ENCODE peak calls at places on chromosomes 12 and 14, in seven cellular contexts. E is colonic mucosa; P is adipocyte; D is tibial artery; S is CD8-positive, alpha-beta T cell; O is stomach; U is GM23248. F is an unnamed sample.

GRCh38 chr12:16076553-16076952 is 165.4 kb downstream of the DERA start:
- DNase-seq in E (peak; percentile 23), P (peak; percentile 2), D (no peak), S (no peak), O (no peak), U (peak; percentile 41), F (no peak)

GRCh38 chr12:50772877-50773276 is 9.0 kb downstream of the ATF1 start:
- DNase-seq in E (no peak), P (no peak), D (no peak), S (no peak), O (no peak), U (no peak), F (no peak)

GRCh38 chr12:2233034-2233433 is 180.2 kb downstream of the CACNA1C start:
- DNase-seq in E (no peak), P (peak; percentile 41), D (no peak), S (no peak), O (no peak), U (peak; percentile 80), F (no peak)

GRCh38 chr14:92487513-92488133 is 26.0 kb upstream of the RIN3 start:
- DNase-seq in E (peak; percentile 14), P (no peak), D (no peak), S (no peak), O (no peak), U (no peak), F (no peak)

GRCh38 chr14:69152181-69152943 is 557 bp downstream of the DCAF5 start:
- DNase-seq in E (no peak), P (peak; percentile 72), D (peak; percentile 65), S (peak; percentile 28), O (no peak), U (peak; percentile 62), F (no peak)

GRCh38 chr14:66395300-66395699 is 90.9 kb upstream of the CCDC196 start:
- DNase-seq in E (no peak), P (no peak), D (no peak), S (no peak), O (no peak), U (no peak), F (no peak)

GRCh38 chr12:99611117-99611516 is 36.4 kb upstream of the GARIN6 start:
- DNase-seq in E (no peak), P (peak; percentile 57), D (no peak), S (no peak), O (no peak), U (peak; percentile 36), F (no peak)

GRCh38 chr14:82388488-82388887 is 854.8 kb upstream of the SEL1L start:
- DNase-seq in E (no peak), P (no peak), D (no peak), S (no peak), O (no peak), U (no peak), F (no peak)

GRCh38 chr12:90003688-90004087 is 295.1 kb upstream of the ATP2B1 start:
- DNase-seq in E (no peak), P (no peak), D (no peak), S (no peak), O (no peak), U (no peak), F (no peak)

GRCh38 chr14:80926706-80927384 is 14.7 kb downstream of the CEP128 start:
- DNase-seq in E (no peak), P (peak; percentile 5), D (no peak), S (no peak), O (no peak), U (peak; percentile 86), F (no peak)

GRCh38 chr14:75968461-75968860 is 13.3 kb downstream of the TGFB3 start:
- DNase-seq in E (no peak), P (peak; percentile 25), D (peak; percentile 69), S (no peak), O (no peak), U (peak; percentile 75), F (no peak)

GRCh38 chr12:103093499-103094106 is 136.1 kb downstream of the ASCL1 start:
- DNase-seq in E (peak; percentile 60), P (no peak), D (no peak), S (no peak), O (peak; percentile 27), U (no peak), F (no peak)

GRCh38 chr12:57456145-57456700 is 1.1 kb downstream of the INHBE start:
- DNase-seq in E (peak; percentile 52), P (peak; percentile 48), D (no peak), S (no peak), O (no peak), U (peak; percentile 55), F (no peak)

GRCh38 chr12:47768323-47768811 is 4.7 kb upstream of the SLC48A1 start:
- DNase-seq in E (no peak), P (no peak), D (no peak), S (no peak), O (no peak), U (peak; percentile 28), F (no peak)

GRCh38 chr12:101695698-101696097 is 1.7 kb upstream of the CHPT1 start:
- DNase-seq in E (no peak), P (no peak), D (no peak), S (no peak), O (no peak), U (peak; percentile 50), F (no peak)

GRCh38 chr12:101698782-101699347 is 1.4 kb downstream of the CHPT1 start:
- DNase-seq in E (no peak), P (peak; percentile 38), D (no peak), S (no peak), O (no peak), U (peak; percentile 39), F (no peak)

GRCh38 chr12:101697930-101698781 is 716 bp downstream of the CHPT1 start:
- DNase-seq in E (peak; percentile 68), P (peak; percentile 67), D (peak; percentile 76), S (no peak), O (peak; percentile 64), U (peak; percentile 61), F (no peak)

GRCh38 chr12:101696477-101697196 is 803 bp upstream of the CHPT1 start:
- DNase-seq in E (peak; percentile 72), P (peak; percentile 6), D (peak; percentile 72), S (no peak), O (peak; percentile 32), U (peak; percentile 46), F (no peak)

DNA sequence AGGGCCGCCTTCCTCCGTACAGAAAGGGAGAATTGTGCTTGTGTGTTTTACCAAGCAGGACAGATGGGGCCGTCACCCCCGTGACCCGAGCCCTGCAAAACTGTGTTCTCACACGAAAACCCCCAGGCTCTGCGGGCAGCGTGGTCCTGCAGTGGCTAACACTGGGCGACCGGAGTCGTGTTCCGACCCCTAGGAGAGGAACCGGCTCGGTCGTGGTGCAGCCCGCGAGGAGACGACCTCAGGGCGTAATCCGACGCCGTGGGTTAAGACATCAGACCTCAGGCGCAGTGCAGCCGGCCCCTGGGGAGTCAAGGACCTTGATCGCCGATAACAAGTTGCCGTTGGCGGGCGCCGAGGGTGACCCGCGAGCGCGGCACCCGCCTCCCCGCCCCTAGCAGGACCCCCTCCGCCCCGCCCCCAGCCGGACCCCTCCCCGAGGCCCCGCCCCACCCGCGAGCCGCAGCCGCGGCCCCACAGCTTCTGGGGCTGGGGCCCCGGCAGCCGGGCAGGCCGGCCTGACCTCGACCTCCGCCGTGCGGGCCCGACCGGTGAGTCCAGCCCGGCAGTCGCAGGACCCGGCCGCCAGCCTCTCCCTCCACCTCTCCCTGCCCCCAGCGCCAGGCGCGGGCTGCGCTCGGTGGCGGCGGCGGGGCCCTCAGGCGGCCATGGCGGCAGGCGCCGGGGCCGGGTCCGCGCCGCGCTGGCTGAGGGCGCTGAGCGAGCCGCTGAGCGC is at the start of gene CHPT1:
- DNase-seq in E (peak; percentile 82), P (peak; percentile 74), D (peak; percentile 80), S (peak; percentile 45), O (peak; percentile 82), U (peak; percentile 76), F (no peak)
- H3K4me1 ChIP-seq in E (peaks cover 10% of the 10 kb centered on the region), P (peaks cover 31% of the 10 kb centered on the region), D (peaks cover 12% of the 10 kb centered on the region), S (peaks cover 18% of the 10 kb centered on the region), O (peaks cover 58% of the 10 kb centered on the region), U (peaks cover 7% of the 10 kb centered on the region), F (peaks cover 18% of the 10 kb centered on the region)

DNA sequence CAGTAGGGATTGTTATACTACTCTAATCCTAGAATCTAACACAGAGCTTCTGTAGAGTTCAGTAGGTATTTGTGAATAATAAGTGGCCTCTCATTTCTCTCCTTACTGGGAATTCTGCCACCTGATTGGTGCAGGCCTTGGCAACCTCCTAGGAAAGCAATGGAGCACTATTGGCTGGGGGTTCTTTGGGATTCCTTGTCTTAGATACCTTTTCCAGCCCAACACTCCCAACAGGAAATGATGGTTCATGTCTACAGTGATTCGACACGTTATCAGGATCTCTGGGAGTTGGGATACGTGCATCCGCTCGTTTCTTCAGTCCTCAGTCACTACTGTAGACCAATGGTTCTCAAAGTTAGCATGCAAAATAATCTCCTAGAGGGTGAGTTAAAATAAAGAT is 67.4 kb downstream of the ELK3 start:
- DNase-seq in E (no peak), P (no peak), D (no peak), S (no peak), O (no peak), U (no peak), F (no peak)
- H3K4me1 ChIP-seq in E (no peaks in the 10 kb centered on the region), P (peaks cover 33% of the 10 kb centered on the region), D (peaks cover 6% of the 10 kb centered on the region), S (peaks cover 9% of the 10 kb centered on the region), O (peaks cover 59% of the 10 kb centered on the region), U (peaks cover 19% of the 10 kb centered on the region), F (no peaks in the 10 kb centered on the region)

GRCh38 chr14:104974146-104974541 is 4.0 kb downstream of the AHNAK2 start:
- DNase-seq in E (no peak), P (no peak), D (no peak), S (no peak), O (no peak), U (no peak), F (no peak)
- H3K4me1 ChIP-seq in E (peaks cover 40% of the 10 kb centered on the region), P (peaks cover 50% of the 10 kb centered on the region), D (peaks cover 88% of the 10 kb centered on the region), S (peaks cover 8% of the 10 kb centered on the region), O (peaks cover 99% of the 10 kb centered on the region), U (peaks cover 38% of the 10 kb centered on the region), F (peaks cover 33% of the 10 kb centered on the region)

DNA sequence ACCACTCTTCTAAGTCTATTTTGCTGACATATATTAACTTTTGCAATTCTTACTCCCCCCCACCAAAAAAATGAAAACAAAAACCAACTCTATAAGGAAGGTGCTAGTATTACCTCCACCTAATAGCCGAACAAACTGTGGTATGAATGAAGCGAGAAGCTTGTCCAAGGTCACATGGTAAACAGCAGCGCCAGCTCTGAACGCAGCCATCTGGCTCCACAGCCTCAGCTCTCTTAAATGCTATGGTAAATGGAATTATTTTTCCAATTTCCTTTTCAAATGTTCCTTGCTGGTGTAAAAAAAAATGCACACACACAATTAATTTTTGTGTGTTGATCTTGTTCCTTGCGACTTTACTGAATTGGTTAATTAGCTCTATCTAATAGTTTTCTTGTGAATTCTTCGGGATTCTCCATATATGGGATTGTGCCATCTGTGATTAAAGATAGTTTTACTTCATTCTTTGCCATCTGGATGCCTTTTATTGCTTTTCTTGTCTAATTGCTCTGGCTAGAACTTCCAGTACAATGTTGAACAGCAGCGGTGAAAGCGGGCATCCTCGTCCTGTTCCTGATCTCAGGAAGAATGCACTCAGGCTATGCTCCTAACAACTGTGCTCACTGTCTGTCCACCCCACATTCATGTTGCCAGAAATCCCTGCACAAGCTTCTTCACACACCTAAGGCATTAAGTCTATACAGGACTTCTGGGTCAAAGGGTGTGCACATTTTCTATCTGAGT is 10.7 kb upstream of the C12orf76 start:
- DNase-seq in E (no peak), P (no peak), D (no peak), S (no peak), O (no peak), U (no peak), F (no peak)
- H3K4me1 ChIP-seq in E (no peaks in the 10 kb centered on the region), P (peaks cover 6% of the 10 kb centered on the region), D (no peaks in the 10 kb centered on the region), S (no peaks in the 10 kb centered on the region), O (peaks cover 5% of the 10 kb centered on the region), U (peaks cover 30% of the 10 kb centered on the region), F (no peaks in the 10 kb centered on the region)

GRCh38 chr14:79842270-79842669 is 369.0 kb downstream of the DIO2 start:
- DNase-seq in E (no peak), P (peak; percentile 6), D (peak; percentile 74), S (no peak), O (no peak), U (peak; percentile 58), F (no peak)
- H3K4me1 ChIP-seq in E (no peaks in the 10 kb centered on the region), P (peaks cover 19% of the 10 kb centered on the region), D (no peaks in the 10 kb centered on the region), S (no peaks in the 10 kb centered on the region), O (no peaks in the 10 kb centered on the region), U (no peaks in the 10 kb centered on the region), F (no peaks in the 10 kb centered on the region)

GRCh38 chr14:100246136-100246535 is 7.2 kb downstream of the YY1 start:
- DNase-seq in E (peak; percentile 35), P (no peak), D (no peak), S (no peak), O (no peak), U (no peak), F (no peak)
- H3K4me1 ChIP-seq in E (peaks cover 26% of the 10 kb centered on the region), P (peaks cover 36% of the 10 kb centered on the region), D (peaks cover 57% of the 10 kb centered on the region), S (peaks cover 72% of the 10 kb centered on the region), O (peaks cover 97% of the 10 kb centered on the region), U (peaks cover 41% of the 10 kb centered on the region), F (peaks cover 11% of the 10 kb centered on the region)

F was measured in ascending aorta.